ENCODE peak calls at places on chromosome 14, in five cellular contexts. T is BE2C, H is IMR-90, U is fibroblast of mammary gland, Q is astrocyte of the cerebellum. R is an unnamed sample.

GRCh38 chr14:79407572-79407971 is 803.7 kb downstream of the DIO2 start:
- DNase-seq in T (no peak), H (no peak), U (no peak), Q (no peak), R (no peak)

GRCh38 chr14:60707858-60708257 is 16.3 kb downstream of the SIX4 start:
- DNase-seq in T (no peak), H (no peak), U (no peak), Q (no peak), R (no peak)

GRCh38 chr14:72752034-72752412 is 141.9 kb downstream of the DPF3 start:
- DNase-seq in T (no peak), H (no peak), U (no peak), Q (no peak), R (no peak)

GRCh38 chr14:59126714-59127436 is 61.6 kb upstream of the DAAM1 start:
- DNase-seq in T (peak), H (peak), U (peak), Q (peak), R (peak)

GRCh38 chr14:33655421-33655820 is 295.5 kb downstream of the EGLN3 start:
- DNase-seq in T (no peak), H (peak), U (no peak), Q (no peak), R (peak)

GRCh38 chr14:98217530-98217929 is 1054.5 kb downstream of the BCL11B start:
- DNase-seq in T (no peak), H (no peak), U (no peak), Q (no peak), R (no peak)

GRCh38 chr14:26328766-26329165 is 269.1 kb downstream of the NOVA1 start:
- DNase-seq in T (no peak), H (no peak), U (no peak), Q (no peak), R (no peak)

GRCh38 chr14:74548881-74549280 is 55.3 kb downstream of the ISCA2 start:
- DNase-seq in T (no peak), H (peak), U (peak), Q (no peak), R (peak)

GRCh38 chr14:73295198-73295796 is 58.0 kb downstream of the PAPLN start:
- DNase-seq in T (no peak), H (peak), U (peak), Q (peak), R (peak)

GRCh38 chr14:99133563-99134332 is 138.2 kb downstream of the BCL11B start:
- DNase-seq in T (no peak), H (no peak), U (no peak), Q (no peak), R (no peak)

GRCh38 chr14:36747411-36748184 is 85.9 kb downstream of the PAX9 start:
- DNase-seq in T (no peak), H (no peak), U (peak), Q (no peak), R (peak)

GRCh38 chr14:72049462-72049861 is 117.2 kb downstream of the RGS6 start:
- DNase-seq in T (no peak), H (no peak), U (no peak), Q (no peak), R (no peak)

GRCh38 chr14:97408937-97409860 is 612.0 kb downstream of the VRK1 start:
- DNase-seq in T (no peak), H (no peak), U (no peak), Q (no peak), R (no peak)

GRCh38 chr14:31206536-31207286 is 882 bp downstream of the HECTD1 start:
- DNase-seq in T (peak), H (no peak), U (no peak), Q (no peak), R (peak)

GRCh38 chr14:101077511-101078074 is 174.1 kb upstream of the RTL1 start:
- DNase-seq in T (peak), H (peak), U (no peak), Q (no peak), R (peak)

GRCh38 chr14:81388236-81388801 is 11.8 kb downstream of the STON2 start:
- DNase-seq in T (no peak), H (no peak), U (no peak), Q (no peak), R (no peak)

GRCh38 chr14:58280954-58281787 is 17.2 kb upstream of the ARID4A start:
- DNase-seq in T (peak), H (peak), U (peak), Q (peak), R (peak)

GRCh38 chr14:97177016-97177415 is 379.8 kb downstream of the VRK1 start:
- DNase-seq in T (peak), H (no peak), U (peak), Q (no peak), R (no peak)

GRCh38 chr14:81669308-81669707 is 135.7 kb upstream of the SEL1L start:
- DNase-seq in T (peak), H (no peak), U (no peak), Q (no peak), R (no peak)

GRCh38 chr14:31457665-31458659 is 656 bp upstream of the DTD2 start:
- DNase-seq in T (no peak), H (no peak), U (no peak), Q (no peak), R (no peak)

GRCh38 chr14:54261283-54261682 is 135.5 kb upstream of the CDKN3 start:
- DNase-seq in T (no peak), H (no peak), U (no peak), Q (no peak), R (no peak)

GRCh38 chr14:24232645-24233537 is at the start of gene GMPR2:
- DNase-seq in T (no peak), H (no peak), U (peak), Q (no peak), R (no peak)

GRCh38 chr14:103886304-103887169 is 39.2 kb upstream of the PPP1R13B start:
- DNase-seq in T (no peak), H (no peak), U (peak), Q (no peak), R (peak)

GRCh38 chr14:75578099-75578785 is at the start of gene FLVCR2:
- DNase-seq in T (peak), H (peak), U (peak), Q (no peak), R (peak)

GRCh38 chr14:53950031-53950793 is 6.4 kb downstream of the BMP4 start:
- DNase-seq in T (no peak), H (no peak), U (no peak), Q (no peak), R (no peak)

GRCh38 chr14:71511152-71511551 is 421.1 kb upstream of the RGS6 start:
- DNase-seq in T (no peak), H (no peak), U (no peak), Q (no peak), R (no peak)

GRCh38 chr14:74604896-74605295 is 7.1 kb downstream of the LTBP2 start:
- DNase-seq in T (no peak), H (peak), U (peak), Q (no peak), R (no peak)

GRCh38 chr14:103444837-103445524 is 59.8 kb downstream of the MARK3 start:
- DNase-seq in T (no peak), H (peak), U (peak), Q (no peak), R (peak)

GRCh38 chr14:98925362-98926040 is 346.5 kb downstream of the BCL11B start:
- DNase-seq in T (no peak), H (no peak), U (no peak), Q (no peak), R (no peak)

GRCh38 chr14:24241829-24242443 is 487 bp downstream of the TINF2 start:
- DNase-seq in T (peak), H (peak), U (peak), Q (peak), R (peak)

DNA sequence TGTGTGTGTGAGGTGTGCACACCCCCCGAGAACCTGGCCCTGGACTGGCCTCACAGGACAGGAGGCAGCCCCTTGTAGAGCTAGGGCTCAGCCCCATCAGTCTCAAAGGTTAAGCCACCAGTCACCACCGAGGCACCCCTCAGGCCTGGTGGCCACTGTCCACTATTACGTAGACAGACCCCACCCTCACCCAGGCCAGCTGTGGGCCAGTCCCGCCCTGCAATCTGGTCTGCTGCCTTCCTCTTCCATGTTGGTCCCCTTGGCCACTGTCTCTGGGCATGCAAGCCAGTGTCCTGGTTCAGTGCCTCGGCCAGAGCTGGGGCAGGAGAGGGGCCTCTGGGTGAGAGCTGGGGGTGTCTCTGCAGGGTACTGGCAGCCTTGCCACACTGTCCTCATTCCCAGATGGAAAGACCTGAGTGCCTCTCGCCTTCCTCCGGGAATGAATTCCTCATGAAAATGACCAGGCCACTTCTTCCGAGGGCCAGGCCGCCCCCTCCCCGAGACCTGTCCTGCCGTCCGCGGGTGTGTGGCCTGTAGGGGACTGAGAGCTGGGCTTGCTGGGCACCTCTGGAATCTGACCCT is 897 bp upstream of the TEX22 start:
- DNase-seq in T (peak), H (no peak), U (no peak), Q (no peak), R (no peak)
- H3K4me3 ChIP-seq in T (peak), H (no peak), U (peak), Q (peak), R (no peak)

GRCh38 chr14:77290705-77291104 is 19.7 kb upstream of the NGB start:
- DNase-seq in T (no peak), H (peak), U (no peak), Q (no peak), R (no peak)
- TF ChIP-seq CTCF in T (peak), H (peak), U (no peak), Q (no peak), R (no peak)

GRCh38 chr14:22384167-22384549 is 204.9 kb downstream of the DAD1 start:
- DNase-seq in T (no peak), H (no peak), U (no peak), Q (no peak), R (no peak)
- H3K4me3 ChIP-seq in T (no peak), H (no peak), U (no peak), Q (no peak), R (no peak)

DNA sequence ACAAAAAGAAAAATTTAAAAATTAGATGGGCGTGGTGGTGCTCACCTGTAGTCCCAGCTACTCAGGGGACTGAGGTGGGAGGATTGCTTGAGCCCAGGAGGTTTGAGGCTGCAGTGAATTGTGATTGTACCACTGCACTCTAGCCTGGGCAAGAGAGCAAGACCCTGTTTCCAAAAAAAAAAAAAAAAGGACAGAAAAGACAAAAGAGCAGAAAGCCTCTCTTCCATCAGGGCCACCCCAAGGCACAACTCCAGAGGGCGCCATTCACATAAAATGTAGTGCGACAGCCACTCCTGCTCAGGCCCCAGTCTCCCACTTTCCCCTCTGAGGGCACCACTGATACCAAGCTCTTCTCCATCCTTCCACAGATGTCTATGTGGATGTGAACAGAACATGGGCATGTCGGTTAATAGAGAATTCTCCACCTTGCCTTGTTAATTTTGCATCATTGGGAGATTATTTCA is 41.8 kb downstream of the DGLUCY start:
- DNase-seq in T (no peak), H (no peak), U (no peak), Q (no peak), R (no peak)
- TF ChIP-seq CTCF in T (peak), H (peak), U (no peak), Q (peak), R (no peak)

GRCh38 chr14:63993992-63994391 is 141.2 kb downstream of the SYNE2 start:
- DNase-seq in T (no peak), H (no peak), U (peak), Q (no peak), R (peak)

GRCh38 chr14:63992858-63993257 is 140.1 kb downstream of the SYNE2 start:
- DNase-seq in T (no peak), H (no peak), U (no peak), Q (no peak), R (no peak)

GRCh38 chr14:63986789-63987533 is 134.2 kb downstream of the SYNE2 start:
- DNase-seq in T (no peak), H (peak), U (peak), Q (peak), R (peak)

GRCh38 chr14:63991833-63992232 is 139.0 kb downstream of the SYNE2 start:
- DNase-seq in T (no peak), H (no peak), U (no peak), Q (no peak), R (no peak)

DNA sequence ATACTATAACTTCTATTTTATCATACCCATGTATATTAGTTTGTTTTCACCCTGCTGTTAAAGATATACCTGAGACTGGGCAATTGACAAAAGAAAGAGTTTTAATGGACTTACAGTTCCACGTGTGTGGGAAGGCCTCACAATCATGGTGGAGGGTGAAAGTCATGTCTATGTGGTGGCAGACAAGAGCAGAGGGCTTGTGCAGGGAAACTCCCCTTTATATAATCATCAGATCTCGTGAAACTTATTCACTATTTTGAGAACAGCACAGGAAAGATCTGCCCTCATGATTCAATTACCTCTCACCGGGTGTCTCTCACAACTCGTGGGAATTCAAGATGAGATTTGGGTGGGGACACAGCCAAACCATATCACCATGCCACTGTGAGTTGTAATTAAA is 135.8 kb downstream of the SYNE2 start:
- DNase-seq in T (no peak), H (no peak), U (no peak), Q (no peak), R (no peak)
- H3K4me3 ChIP-seq in T (no peak), H (no peak), U (no peak), Q (no peak), R (no peak)

DNA sequence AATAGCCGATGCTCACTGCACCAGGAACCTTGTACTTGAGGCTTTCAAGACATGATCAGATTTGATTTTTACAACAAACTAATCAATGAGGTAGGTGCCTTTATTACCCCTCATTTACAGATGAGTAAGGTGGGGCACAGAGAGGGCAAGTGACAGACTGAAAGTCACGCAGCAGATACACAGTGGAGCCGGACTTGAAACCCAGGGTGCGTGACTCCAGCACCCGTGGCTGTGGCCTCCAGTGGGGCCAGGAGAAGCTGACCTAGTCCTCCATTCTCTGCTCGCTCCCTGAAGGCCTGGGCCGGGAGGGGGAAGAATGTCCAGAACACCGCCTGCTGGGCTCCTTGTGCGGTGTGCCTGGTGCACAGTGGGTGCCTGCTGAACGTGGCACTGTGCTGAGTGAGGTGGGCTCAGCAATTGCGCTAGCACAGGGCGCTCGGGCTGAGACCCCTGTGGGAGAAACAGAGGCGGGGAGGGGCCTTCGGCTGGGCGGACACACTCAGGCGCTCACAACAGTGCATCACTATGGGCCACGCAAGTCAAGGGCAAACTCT is 125.2 kb downstream of the CALM1 start:
- DNase-seq in T (no peak), H (no peak), U (no peak), Q (no peak), R (no peak)
- TF ChIP-seq CTCF in T (no peak), H (no peak), U (no peak), Q (no peak), R (no peak)

GRCh38 chr14:52399886-52400599 is 85.9 kb downstream of the PTGER2 start:
- DNase-seq in T (no peak), H (peak), U (peak), Q (no peak), R (peak)
- H3K4me3 ChIP-seq in T (no peak), H (no peak), U (no peak), Q (no peak), R (no peak)

DNA sequence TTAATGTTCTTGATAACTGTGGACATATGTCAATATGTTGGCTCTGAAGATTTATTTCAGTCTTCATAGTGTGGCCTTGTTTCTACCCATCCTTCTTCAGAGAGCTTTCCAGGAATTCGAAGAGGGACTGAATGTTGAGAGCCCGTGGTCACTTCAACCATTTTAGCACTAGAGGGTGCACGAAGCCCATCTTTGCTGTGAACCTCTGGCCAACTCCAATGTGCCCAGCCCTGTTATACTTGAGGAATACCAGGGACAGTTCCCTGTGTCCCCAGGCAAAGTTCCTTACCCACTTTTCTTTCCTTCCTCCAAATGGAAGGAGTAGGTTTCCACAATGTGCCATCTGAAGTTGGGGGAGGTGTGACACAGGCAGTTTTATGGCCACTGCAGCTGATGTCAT is 603.5 kb downstream of the RPL10L start:
- DNase-seq in T (peak), H (peak), U (peak), Q (peak), R (no peak)
- TF ChIP-seq CTCF in T (peak), H (peak), U (peak), Q (no peak), R (no peak)

GRCh38 chr14:69038449-69039286 is 59.6 kb upstream of the ACTN1 start:
- DNase-seq in T (no peak), H (peak), U (peak), Q (no peak), R (peak)
- H3K4me3 ChIP-seq in T (peak), H (no peak), U (no peak), Q (no peak), R (no peak)